ENCODE peak calls at places on chromosome 5, in six cellular contexts. G is NCI-H446, I is NCI-H1436, P is SHP77, W is ureter, K is head of caudate nucleus. Y is an unnamed sample.
A peak's percentile ranks its signal among the peaks of the same experiment; 100 is the strongest.

GRCh38 chr5:143350790-143351603 is 52.5 kb downstream of the NR3C1 start:
- DNase-seq in P (no peak), I (no peak), G (no peak), K (no peak), W (no peak), Y (no peak)

GRCh38 chr5:17123785-17124184 is 93.6 kb upstream of the BASP1 start:
- DNase-seq in K (no peak), I (no peak), W (no peak), G (no peak), P (no peak), Y (no peak)

GRCh38 chr5:133336969-133337410 is 275.4 kb downstream of the FSTL4 start:
- DNase-seq in W (no peak), P (no peak), I (no peak), G (no peak), K (no peak), Y (no peak)

GRCh38 chr5:110335361-110336046 is 391.0 kb downstream of the TMEM232 start:
- DNase-seq in W (no peak), G (no peak), P (no peak), I (no peak), K (no peak), Y (no peak)

GRCh38 chr5:54743997-54744788 is 226.6 kb downstream of the SNX18 start:
- DNase-seq in P (no peak), W (peak; percentile 73), K (no peak), I (no peak), G (no peak), Y (no peak)

GRCh38 chr5:135194573-135195266 is 160.7 kb upstream of the PITX1 start:
- DNase-seq in I (no peak), K (no peak), P (no peak), G (no peak), W (no peak), Y (no peak)

GRCh38 chr5:161098516-161098915 is 246.5 kb upstream of the ATP10B start:
- DNase-seq in K (no peak), P (no peak), I (no peak), G (no peak), W (no peak), Y (no peak)

GRCh38 chr5:143195496-143195895 is 208.0 kb downstream of the NR3C1 start:
- DNase-seq in W (no peak), I (no peak), P (no peak), G (no peak), K (no peak), Y (no peak)

GRCh38 chr5:138491669-138492551 is 26.6 kb downstream of the EGR1 start:
- DNase-seq in P (peak; percentile 58), I (peak; percentile 56), G (peak; percentile 83), K (peak; percentile 93), W (peak; percentile 90), Y (peak; percentile 59)

GRCh38 chr5:167576126-167576525 is 715.3 kb upstream of the WWC1 start:
- DNase-seq in P (no peak), G (no peak), I (no peak), W (no peak), K (no peak), Y (no peak)

GRCh38 chr5:883475-884181 is 9.0 kb downstream of the BRD9 start:
- DNase-seq in I (no peak), P (no peak), K (peak; percentile 7), W (no peak), G (no peak), Y (no peak)

GRCh38 chr5:180636403-180637075 is 12.9 kb downstream of the FLT4 start:
- DNase-seq in W (no peak), P (no peak), G (no peak), K (no peak), I (no peak), Y (no peak)

GRCh38 chr5:137304227-137304874 is 194.8 kb downstream of the SPOCK1 start:
- DNase-seq in W (peak; percentile 47), K (no peak), G (peak; percentile 40), P (peak; percentile 97), I (peak; percentile 33), Y (peak; percentile 90)

GRCh38 chr5:103385722-103386121 is 127.2 kb downstream of the MACIR start:
- DNase-seq in W (no peak), I (no peak), K (no peak), P (no peak), G (no peak), Y (no peak)

GRCh38 chr5:35735718-35736117 is 118.1 kb downstream of the SPEF2 start:
- DNase-seq in I (no peak), G (no peak), W (no peak), P (no peak), K (no peak), Y (no peak)

GRCh38 chr5:133261993-133262392 is 210.2 kb downstream of the HSPA4 start:
- DNase-seq in P (no peak), I (no peak), W (no peak), G (no peak), K (no peak), Y (no peak)

GRCh38 chr5:3428355-3428754 is 167.3 kb upstream of the IRX1 start:
- DNase-seq in P (peak; percentile 12), K (peak; percentile 19), G (no peak), I (peak; percentile 49), W (no peak), Y (peak; percentile 93)

GRCh38 chr5:171474106-171474878 is 54.8 kb downstream of the FGF18 start:
- DNase-seq in I (no peak), G (no peak), K (no peak), W (no peak), P (no peak), Y (peak; percentile 21)

GRCh38 chr5:179487145-179487544 is 63.2 kb upstream of the RUFY1 start:
- DNase-seq in G (no peak), P (no peak), K (no peak), W (no peak), I (no peak), Y (no peak)

GRCh38 chr5:153713913-153714312 is 223.4 kb downstream of the GRIA1 start:
- DNase-seq in W (no peak), I (no peak), K (no peak), P (no peak), G (no peak), Y (no peak)

GRCh38 chr5:172334196-172334595 is 50.6 kb upstream of the UBTD2 start:
- DNase-seq in K (no peak), W (no peak), I (no peak), P (no peak), G (no peak), Y (no peak)

GRCh38 chr5:89407053-89407452 is 524.1 kb upstream of the MEF2C start:
- DNase-seq in G (no peak), K (no peak), P (no peak), W (no peak), I (no peak), Y (no peak)

GRCh38 chr5:176812269-176813259 is 2.2 kb downstream of the UNC5A start:
- DNase-seq in I (no peak), P (no peak), W (no peak), G (no peak), K (no peak), Y (peak; percentile 7)

GRCh38 chr5:952597-953271 is 55.9 kb upstream of the NKD2 start:
- DNase-seq in W (no peak), K (no peak), I (no peak), P (no peak), G (no peak), Y (no peak)

GRCh38 chr5:32522429-32523143 is 62.8 kb upstream of the SUB1 start:
- DNase-seq in G (no peak), P (no peak), W (no peak), K (no peak), I (no peak), Y (no peak)

GRCh38 chr5:139076117-139076516 is 122.1 kb downstream of the SIL1 start:
- DNase-seq in W (no peak), P (no peak), G (no peak), I (no peak), K (no peak), Y (no peak)

GRCh38 chr5:111072949-111073682 is 1.6 kb downstream of the TSLP start:
- DNase-seq in I (no peak), W (peak; percentile 64), P (no peak), G (no peak), K (peak; percentile 26), Y (peak; percentile 42)

GRCh38 chr5:163401271-163401670 is 36.1 kb upstream of the CCNG1 start:
- DNase-seq in P (no peak), W (no peak), G (no peak), I (no peak), K (no peak), Y (no peak)

GRCh38 chr5:143338658-143339366 is 64.7 kb downstream of the NR3C1 start:
- DNase-seq in W (no peak), K (no peak), I (no peak), G (no peak), P (no peak), Y (no peak)

GRCh38 chr5:14108170-14108996 is 34.8 kb upstream of the TRIO start:
- DNase-seq in P (peak; percentile 90), W (peak; percentile 68), G (peak; percentile 63), I (peak; percentile 59), K (peak; percentile 58), Y (peak; percentile 50)

GRCh38 chr5:124583469-124584350 is 162.7 kb downstream of the ZNF608 start:
- DNase-seq in P (peak; percentile 30), I (no peak), G (no peak), K (no peak), W (no peak), Y (no peak)

GRCh38 chr5:160469156-160470144 is 47.8 kb downstream of the PTTG1 start:
- DNase-seq in G (no peak), P (no peak), W (no peak), I (no peak), K (no peak), Y (no peak)

GRCh38 chr5:175351126-175351525 is 92.9 kb downstream of the DRD1 start:
- DNase-seq in W (no peak), P (no peak), I (no peak), K (no peak), G (no peak), Y (no peak)

GRCh38 chr5:1540831-1541661 is 17.3 kb upstream of the LPCAT1 start:
- DNase-seq in K (no peak), I (no peak), P (no peak), W (peak; percentile 32), G (no peak), Y (no peak)

GRCh38 chr5:139061856-139062255 is 136.3 kb downstream of the SIL1 start:
- DNase-seq in I (peak; percentile 53), P (no peak), G (no peak), W (no peak), K (peak; percentile 14), Y (peak; percentile 80)